ENCODE peak calls at places on chromosomes 5 and 9, in seven cellular contexts. One of them, this sample, is unnamed.

GRCh38 chr5:176906796-176907195 is 7.7 kb upstream of the HK3 start:
- DNase-seq in upper lobe of right lung: no peak
- DNase-seq in pancreas: no peak
- DNase-seq in stimulated activated CD8-positive, alpha-beta memory T cell treated with anti-CD3 and anti-CD28 coated beads, Interleukin-4, amount 100 ng/mL, for 1 hour: no peak
- DNase-seq in lower lobe of right lung: no peak
- DNase-seq in DMS 273 treated with DMSO at 0.1 percent for 48 hours: no peak
- DNase-seq in MM.1S: no peak
- DNase-seq in this sample: no peak

GRCh38 chr9:362936-363335 is 148.3 kb downstream of the DOCK8 start:
- DNase-seq in upper lobe of right lung: no peak
- DNase-seq in pancreas: no peak
- DNase-seq in stimulated activated CD8-positive, alpha-beta memory T cell treated with anti-CD3 and anti-CD28 coated beads, Interleukin-4, amount 100 ng/mL, for 1 hour: no peak
- DNase-seq in lower lobe of right lung: no peak
- DNase-seq in DMS 273 treated with DMSO at 0.1 percent for 48 hours: no peak
- DNase-seq in MM.1S: no peak
- DNase-seq in this sample: no peak

GRCh38 chr9:131625848-131626670 is 80.7 kb downstream of the PRRT1B start:
- DNase-seq in upper lobe of right lung: no peak
- DNase-seq in pancreas: no peak
- DNase-seq in stimulated activated CD8-positive, alpha-beta memory T cell treated with anti-CD3 and anti-CD28 coated beads, Interleukin-4, amount 100 ng/mL, for 1 hour: no peak
- DNase-seq in lower lobe of right lung: no peak
- DNase-seq in DMS 273 treated with DMSO at 0.1 percent for 48 hours: no peak
- DNase-seq in MM.1S: no peak
- DNase-seq in this sample: no peak

GRCh38 chr9:130328349-130328801 is 62.8 kb downstream of the HMCN2 start:
- DNase-seq in upper lobe of right lung: peak; percentile 62
- DNase-seq in pancreas: peak; percentile 9
- DNase-seq in stimulated activated CD8-positive, alpha-beta memory T cell treated with anti-CD3 and anti-CD28 coated beads, Interleukin-4, amount 100 ng/mL, for 1 hour: no peak
- DNase-seq in lower lobe of right lung: no peak
- DNase-seq in DMS 273 treated with DMSO at 0.1 percent for 48 hours: peak; percentile 65
- DNase-seq in MM.1S: no peak
- DNase-seq in this sample: no peak

GRCh38 chr9:137384116-137384756 is 38.7 kb downstream of the EXD3 start:
- DNase-seq in upper lobe of right lung: no peak
- DNase-seq in pancreas: no peak
- DNase-seq in stimulated activated CD8-positive, alpha-beta memory T cell treated with anti-CD3 and anti-CD28 coated beads, Interleukin-4, amount 100 ng/mL, for 1 hour: no peak
- DNase-seq in lower lobe of right lung: no peak
- DNase-seq in DMS 273 treated with DMSO at 0.1 percent for 48 hours: no peak
- DNase-seq in MM.1S: no peak
- DNase-seq in this sample: no peak

GRCh38 chr5:77379558-77380061 is 112.5 kb downstream of the WDR41 start:
- DNase-seq in upper lobe of right lung: no peak
- DNase-seq in pancreas: no peak
- DNase-seq in stimulated activated CD8-positive, alpha-beta memory T cell treated with anti-CD3 and anti-CD28 coated beads, Interleukin-4, amount 100 ng/mL, for 1 hour: no peak
- DNase-seq in lower lobe of right lung: no peak
- DNase-seq in DMS 273 treated with DMSO at 0.1 percent for 48 hours: no peak
- DNase-seq in MM.1S: no peak
- DNase-seq in this sample: no peak

GRCh38 chr5:179803651-179804598 is 2.7 kb downstream of the MGAT4B start:
- DNase-seq in upper lobe of right lung: peak; percentile 72
- DNase-seq in pancreas: peak; percentile 22
- DNase-seq in stimulated activated CD8-positive, alpha-beta memory T cell treated with anti-CD3 and anti-CD28 coated beads, Interleukin-4, amount 100 ng/mL, for 1 hour: no peak
- DNase-seq in lower lobe of right lung: peak; percentile 59
- DNase-seq in DMS 273 treated with DMSO at 0.1 percent for 48 hours: peak; percentile 19
- DNase-seq in MM.1S: no peak
- DNase-seq in this sample: no peak

GRCh38 chr9:134728801-134729495 is 87.3 kb downstream of the COL5A1 start:
- DNase-seq in upper lobe of right lung: no peak
- DNase-seq in pancreas: no peak
- DNase-seq in stimulated activated CD8-positive, alpha-beta memory T cell treated with anti-CD3 and anti-CD28 coated beads, Interleukin-4, amount 100 ng/mL, for 1 hour: no peak
- DNase-seq in lower lobe of right lung: no peak
- DNase-seq in DMS 273 treated with DMSO at 0.1 percent for 48 hours: no peak
- DNase-seq in MM.1S: no peak
- DNase-seq in this sample: no peak

GRCh38 chr5:137575847-137576246 is 76.7 kb upstream of the SPOCK1 start:
- DNase-seq in upper lobe of right lung: no peak
- DNase-seq in pancreas: no peak
- DNase-seq in stimulated activated CD8-positive, alpha-beta memory T cell treated with anti-CD3 and anti-CD28 coated beads, Interleukin-4, amount 100 ng/mL, for 1 hour: no peak
- DNase-seq in lower lobe of right lung: no peak
- DNase-seq in DMS 273 treated with DMSO at 0.1 percent for 48 hours: no peak
- DNase-seq in MM.1S: no peak
- DNase-seq in this sample: no peak